ENCODE peak calls at places on chromosomes 1 and 21, in eight cellular contexts. H is gastrocnemius medialis, P is left ventricle myocardium inferior, O is cardiac muscle cell, G is MM.1S, Q is heart left ventricle, R is sigmoid colon, U is upper lobe of right lung. I is an unnamed sample.

GRCh38 chr1:67590329-67590728 is 94.7 kb upstream of the GADD45A start:
- DNase-seq in U (no peak), Q (peak; percentile 32), R (peak; percentile 73), O (peak; percentile 62), P (no peak), G (no peak), H (peak; percentile 51), I (no peak)

GRCh38 chr1:37890378-37891014 is 31.1 kb upstream of the MTF1 start:
- DNase-seq in Q (no peak), P (no peak), G (no peak), R (no peak), H (no peak), O (peak; percentile 44), U (no peak), I (no peak)

GRCh38 chr1:10622896-10623295 is 148.1 kb downstream of the PEX14 start:
- DNase-seq in U (peak; percentile 28), G (no peak), O (no peak), R (peak; percentile 57), P (no peak), Q (peak; percentile 10), H (no peak), I (no peak)

GRCh38 chr1:147480565-147480935 is 60.8 kb upstream of the BCL9 start:
- DNase-seq in O (no peak), Q (no peak), H (no peak), U (no peak), P (no peak), G (no peak), R (no peak), I (no peak)

GRCh38 chr1:158095737-158096335 is 84.9 kb upstream of the CD1D start:
- DNase-seq in U (no peak), Q (no peak), H (no peak), O (peak; percentile 35), G (peak; percentile 48), R (no peak), P (no peak), I (no peak)

GRCh38 chr1:115668579-115668978 is 26.8 kb downstream of the VANGL1 start:
- DNase-seq in U (no peak), P (no peak), R (no peak), Q (no peak), H (no peak), O (no peak), G (no peak), I (no peak)

GRCh38 chr1:193629875-193630274 is 443.5 kb upstream of the B3GALT2 start:
- DNase-seq in U (no peak), H (no peak), G (no peak), O (no peak), P (no peak), R (no peak), Q (no peak), I (no peak)

GRCh38 chr1:109928591-109929111 is 18.0 kb downstream of the CSF1 start:
- DNase-seq in H (peak; percentile 56), R (peak; percentile 84), O (peak; percentile 23), U (no peak), G (no peak), P (peak; percentile 77), Q (peak; percentile 66), I (no peak)

GRCh38 chr1:19074361-19074901 is 118.0 kb upstream of the IFFO2 start:
- DNase-seq in U (no peak), Q (no peak), G (no peak), P (no peak), H (no peak), O (no peak), R (no peak), I (no peak)

GRCh38 chr1:208951908-208952307 is 631.6 kb upstream of the CAMK1G start:
- DNase-seq in U (no peak), P (no peak), G (no peak), H (no peak), O (no peak), R (no peak), Q (no peak), I (no peak)

GRCh38 chr1:245599413-245600174 is 444.8 kb downstream of the KIF26B start:
- DNase-seq in O (no peak), Q (no peak), P (no peak), U (no peak), G (no peak), H (peak; percentile 16), R (peak; percentile 71), I (peak; percentile 92)

GRCh38 chr1:51648180-51649109 is 31.6 kb downstream of the OSBPL9 start:
- DNase-seq in R (no peak), Q (no peak), U (no peak), P (no peak), O (peak; percentile 46), G (no peak), H (no peak), I (peak; percentile 67)

GRCh38 chr1:147334292-147334691 is 91.8 kb downstream of the CHD1L start:
- DNase-seq in Q (no peak), O (no peak), P (no peak), H (no peak), U (no peak), R (no peak), G (no peak), I (no peak)

GRCh38 chr1:84998642-84999280 is 1.8 kb upstream of the MCOLN2 start:
- DNase-seq in Q (no peak), P (no peak), O (peak; percentile 10), H (no peak), U (no peak), G (no peak), R (no peak), I (no peak)

GRCh38 chr1:55750020-55750995 is 535.1 kb upstream of the USP24 start:
- DNase-seq in P (no peak), O (peak; percentile 36), R (no peak), U (no peak), Q (no peak), H (no peak), G (no peak), I (no peak)

GRCh38 chr1:23421343-23421742 is 3.2 kb downstream of the TCEA3 start:
- DNase-seq in Q (no peak), G (no peak), R (no peak), O (no peak), U (no peak), H (no peak), P (no peak), I (no peak)

GRCh38 chr1:226938903-226939438 is 1.1 kb upstream of the COQ8A start:
- DNase-seq in G (peak; percentile 52), H (no peak), P (no peak), U (no peak), R (no peak), O (no peak), Q (no peak), I (no peak)

GRCh38 chr21:16370176-16370575 is 640.4 kb downstream of the USP25 start:
- DNase-seq in R (no peak), U (no peak), H (peak; percentile 51), G (no peak), Q (no peak), O (no peak), P (no peak), I (no peak)

GRCh38 chr1:189774721-189775287 is 702.9 kb downstream of the BRINP3 start:
- DNase-seq in H (no peak), U (no peak), P (no peak), O (no peak), R (no peak), Q (no peak), G (no peak), I (no peak)

GRCh38 chr1:228463559-228464455 is 23.4 kb upstream of the RNF187 start:
- DNase-seq in G (peak; percentile 45), O (no peak), Q (no peak), P (no peak), R (peak; percentile 68), H (no peak), U (no peak), I (no peak)

GRCh38 chr21:34604556-34604955 is 10.4 kb downstream of the RCAN1 start:
- DNase-seq in H (no peak), O (no peak), G (no peak), U (no peak), Q (no peak), P (no peak), R (no peak), I (no peak)

GRCh38 chr1:12454406-12455391 is 163.3 kb downstream of the DHRS3 start:
- DNase-seq in U (no peak), R (peak; percentile 80), G (no peak), O (peak; percentile 34), Q (no peak), P (no peak), H (peak; percentile 88), I (no peak)
- H3K4me3 ChIP-seq in U (no peak overlapping the region), R (no peak overlapping the region), G (no peak overlapping the region), O (no peak overlapping the region), Q (no peak overlapping the region), P (no peak overlapping the region), H (no peak overlapping the region), I (no peak overlapping the region)

GRCh38 chr1:201724760-201725105 is 104.2 kb upstream of the IPO9 start:
- DNase-seq in U (no peak), R (peak; percentile 69), O (peak; percentile 41), Q (no peak), P (no peak), G (no peak), H (no peak), I (no peak)
- H3K27ac ChIP-seq in U (peak overlapping the region; percentile 42), R (peak overlapping the region; percentile 86), O (peak overlapping the region; percentile 95), Q (peak overlapping the region; percentile 75), P (peak overlapping the region; percentile 87), G (no peak overlapping the region), H (peak overlapping the region; percentile 27), I (no peak overlapping the region)

GRCh38 chr1:33867684-33868083 is 3.8 kb downstream of the HMGB4 start:
- DNase-seq in O (no peak), Q (no peak), H (no peak), R (no peak), U (no peak), P (no peak), G (no peak), I (no peak)

GRCh38 chr1:33866286-33866685 is 2.4 kb downstream of the HMGB4 start:
- DNase-seq in P (no peak), U (no peak), G (no peak), O (no peak), Q (no peak), H (no peak), R (no peak), I (no peak)

GRCh38 chr1:33864460-33865389 is 846 bp downstream of the HMGB4 start:
- DNase-seq in H (no peak), P (no peak), O (no peak), Q (no peak), R (no peak), G (no peak), U (no peak), I (no peak)

GRCh38 chr1:33860671-33861070 is 3.2 kb upstream of the HMGB4 start:
- DNase-seq in Q (no peak), U (no peak), G (no peak), P (no peak), O (no peak), R (no peak), H (no peak), I (no peak)

DNA sequence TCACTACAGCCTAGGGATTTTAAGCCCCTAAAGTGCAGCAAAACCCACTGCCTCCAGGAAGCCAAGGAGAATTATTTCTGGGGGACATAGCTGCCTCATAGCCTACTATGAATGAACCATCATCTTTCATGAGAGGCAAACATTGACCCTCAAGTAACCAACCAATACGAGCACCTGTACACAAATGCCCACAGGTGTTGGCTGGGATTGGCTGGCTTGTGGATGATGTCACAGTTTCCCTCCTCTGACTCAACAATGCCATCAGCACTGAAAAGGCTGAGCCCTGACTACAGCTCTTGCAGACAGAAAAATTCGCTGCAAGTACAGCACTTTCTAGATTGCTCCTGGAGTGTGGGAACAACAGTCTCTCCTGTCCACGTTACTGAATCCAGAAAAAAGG is at the start of gene HMGB4:
- DNase-seq in Q (no peak), H (no peak), R (no peak), O (no peak), P (no peak), U (no peak), G (no peak), I (no peak)
- TF ChIP-seq CTCF in Q (no peak), H (no peak), R (no peak), O (no peak), P (no peak), U (no peak), G (no peak), I (no peak)

GRCh38 chr1:26701995-26702679 is 6.3 kb downstream of the ARID1A start:
- DNase-seq in G (peak; percentile 51), R (no peak), P (no peak), Q (no peak), O (no peak), H (no peak), U (no peak), I (no peak)
- H3K4me3 ChIP-seq in G (peak overlapping the region; percentile 70), R (no peak overlapping the region), P (no peak overlapping the region), Q (no peak overlapping the region), O (no peak overlapping the region), H (peak overlapping the region; percentile 3), U (no peak overlapping the region), I (peak overlapping the region; percentile 8)

I was measured in AG04450.